ENCODE peak calls at places on chromosome 6, in four cellular contexts. Z is ureter, M is amniotic stem cell, W is SW480. F is an unnamed sample.

GRCh38 chr6:73942581-73942980 is 246.6 kb downstream of the CD109 start:
- DNase-seq in W (peak), M (no peak), Z (no peak), F (no peak)

GRCh38 chr6:80642452-80642851 is 536.0 kb downstream of the BCKDHB start:
- DNase-seq in Z (no peak), M (no peak), W (no peak), F (no peak)

GRCh38 chr6:160679402-160679769 is 15.3 kb upstream of the LPA start:
- DNase-seq in M (no peak), W (no peak), Z (no peak), F (no peak)

GRCh38 chr6:116761779-116762178 is 3.7 kb downstream of the FAM162B start:
- DNase-seq in Z (no peak), W (no peak), M (no peak), F (no peak)

GRCh38 chr6:139181236-139181635 is 46.4 kb downstream of the HECA start:
- DNase-seq in W (no peak), Z (no peak), M (no peak), F (no peak)

GRCh38 chr6:55957961-55958422 is 82.6 kb upstream of the BMP5 start:
- DNase-seq in Z (no peak), W (no peak), M (peak), F (no peak)

GRCh38 chr6:155628315-155628714 is 172.7 kb upstream of the NOX3 start:
- DNase-seq in W (no peak), M (no peak), Z (no peak), F (no peak)

GRCh38 chr6:126112171-126112632 is 125.9 kb downstream of the TRMT11 start:
- DNase-seq in Z (no peak), W (no peak), M (no peak), F (no peak)

GRCh38 chr6:27785297-27785696 is 126.9 kb downstream of the OR2B2 start:
- DNase-seq in Z (no peak), W (no peak), M (no peak), F (no peak)

F was measured in gastrocnemius medialis.